ENCODE peak calls at places on chromosomes 12 and 14, in five cellular contexts. U is choroid plexus epithelial cell, G is foreskin fibroblast, D is heart right ventricle, E is astrocyte of the spinal cord. Y is an unnamed sample.

GRCh38 chr12:117583677-117584076 is 222.3 kb upstream of the NOS1 start:
- DNase-seq in U (no peak), G (no peak), E (no peak), D (no peak), Y (no peak)

GRCh38 chr12:49652921-49653520 is 29.7 kb downstream of the PRPF40B start:
- DNase-seq in D (no peak), U (no peak), G (no peak), E (no peak), Y (peak; percentile 55)

GRCh38 chr14:65103150-65103760 is 938 bp upstream of the MAX start:
- DNase-seq in D (no peak), E (no peak), G (peak; percentile 9), U (peak; percentile 35), Y (no peak)

GRCh38 chr14:74915826-74916225 is 7.2 kb downstream of the RPS6KL1 start:
- DNase-seq in G (no peak), U (no peak), E (no peak), D (no peak), Y (no peak)

GRCh38 chr12:48300774-48301173 is 49.9 kb downstream of the ZNF641 start:
- DNase-seq in G (no peak), U (no peak), D (no peak), E (no peak), Y (no peak)

GRCh38 chr12:55729592-55730446 is 1.0 kb upstream of the CD63 start:
- DNase-seq in E (peak; percentile 73), D (peak; percentile 88), G (peak; percentile 94), U (peak; percentile 71), Y (peak; percentile 95)

GRCh38 chr12:90390947-90391346 is 564.0 kb downstream of the CCER1 start:
- DNase-seq in E (no peak), G (no peak), D (no peak), U (no peak), Y (peak; percentile 28)

GRCh38 chr14:32205984-32206383 is 2.9 kb upstream of the RNU6-8 start:
- DNase-seq in U (no peak), D (no peak), G (no peak), E (no peak), Y (peak; percentile 36)

GRCh38 chr12:6821271-6821673 is 349 bp upstream of the GPR162 start:
- DNase-seq in G (peak; percentile 65), E (peak; percentile 67), D (peak; percentile 70), U (peak; percentile 83), Y (peak; percentile 29)

GRCh38 chr14:21317433-21317832 is 37.5 kb downstream of the RPGRIP1 start:
- DNase-seq in G (no peak), D (no peak), U (peak; percentile 7), E (no peak), Y (no peak)

GRCh38 chr14:103427485-103428443 is 42.5 kb downstream of the MARK3 start:
- DNase-seq in E (peak; percentile 86), G (peak; percentile 38), D (no peak), U (peak; percentile 95), Y (peak; percentile 41)

GRCh38 chr14:75631453-75631831 is 29.2 kb downstream of the ERG28 start:
- DNase-seq in U (no peak), D (no peak), E (no peak), G (no peak), Y (no peak)

GRCh38 chr12:4215862-4216541 is 57.6 kb upstream of the CCND2 start:
- DNase-seq in E (no peak), U (no peak), D (no peak), G (no peak), Y (peak; percentile 83)

GRCh38 chr14:69427596-69427995 is 29.1 kb downstream of the SLC39A9 start:
- DNase-seq in E (no peak), D (no peak), G (no peak), U (no peak), Y (peak; percentile 64)

GRCh38 chr14:69428289-69428998 is 30.0 kb downstream of the SLC39A9 start:
- DNase-seq in E (no peak), G (no peak), D (no peak), U (no peak), Y (no peak)

GRCh38 chr14:69424139-69424923 is 25.8 kb downstream of the SLC39A9 start:
- DNase-seq in E (peak; percentile 23), D (no peak), U (peak; percentile 45), G (no peak), Y (peak; percentile 9)

DNA sequence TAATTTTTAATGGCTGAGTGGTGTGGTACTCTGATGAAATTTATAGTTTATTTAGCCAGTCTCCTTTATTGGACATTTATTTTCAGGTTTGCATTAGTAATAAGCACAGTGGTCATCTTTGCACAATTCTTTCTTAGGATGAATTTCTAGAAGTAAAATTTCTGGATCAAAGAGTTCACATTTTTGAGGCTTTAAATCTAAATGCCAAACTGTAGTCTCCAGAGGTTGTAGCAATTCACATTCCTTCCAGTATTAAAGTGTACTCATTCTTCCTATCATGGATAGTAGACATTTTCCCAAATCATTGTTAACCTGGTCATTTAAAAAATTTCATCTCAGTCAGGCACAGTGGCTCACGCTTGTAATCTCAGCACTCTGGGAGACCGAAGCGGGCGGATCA is 24.8 kb downstream of the SLC39A9 start:
- DNase-seq in U (peak; percentile 69), E (no peak), D (no peak), G (no peak), Y (no peak)
- TF ChIP-seq CTCF in U (peak; percentile 35), E (no peak), D (no peak), G (no peak), Y (no peak)

GRCh38 chr12:120370343-120371243 is 1.6 kb upstream of the MSI1 start:
- DNase-seq in D (no peak), E (no peak), G (no peak), U (no peak), Y (no peak)
- H3K4me3 ChIP-seq in D (no peak overlapping the region), E (no peak overlapping the region), G (no peak overlapping the region), U (no peak overlapping the region), Y (no peak overlapping the region)

GRCh38 chr12:71945121-71945520 is 6.5 kb downstream of the TPH2 start:
- DNase-seq in G (no peak), U (no peak), D (no peak), E (no peak), Y (no peak)
- TF ChIP-seq CTCF in G (no peak), U (no peak), D (no peak), E (no peak), Y (no peak)

GRCh38 chr14:101969480-101969879 is 5.1 kb downstream of the DYNC1H1 start:
- DNase-seq in G (no peak), U (no peak), D (no peak), E (no peak), Y (no peak)
- H3K4me3 ChIP-seq in G (no peak overlapping the region), U (peak overlapping the region; percentile 8), D (no peak overlapping the region), E (no peak overlapping the region), Y (no peak overlapping the region)

DNA sequence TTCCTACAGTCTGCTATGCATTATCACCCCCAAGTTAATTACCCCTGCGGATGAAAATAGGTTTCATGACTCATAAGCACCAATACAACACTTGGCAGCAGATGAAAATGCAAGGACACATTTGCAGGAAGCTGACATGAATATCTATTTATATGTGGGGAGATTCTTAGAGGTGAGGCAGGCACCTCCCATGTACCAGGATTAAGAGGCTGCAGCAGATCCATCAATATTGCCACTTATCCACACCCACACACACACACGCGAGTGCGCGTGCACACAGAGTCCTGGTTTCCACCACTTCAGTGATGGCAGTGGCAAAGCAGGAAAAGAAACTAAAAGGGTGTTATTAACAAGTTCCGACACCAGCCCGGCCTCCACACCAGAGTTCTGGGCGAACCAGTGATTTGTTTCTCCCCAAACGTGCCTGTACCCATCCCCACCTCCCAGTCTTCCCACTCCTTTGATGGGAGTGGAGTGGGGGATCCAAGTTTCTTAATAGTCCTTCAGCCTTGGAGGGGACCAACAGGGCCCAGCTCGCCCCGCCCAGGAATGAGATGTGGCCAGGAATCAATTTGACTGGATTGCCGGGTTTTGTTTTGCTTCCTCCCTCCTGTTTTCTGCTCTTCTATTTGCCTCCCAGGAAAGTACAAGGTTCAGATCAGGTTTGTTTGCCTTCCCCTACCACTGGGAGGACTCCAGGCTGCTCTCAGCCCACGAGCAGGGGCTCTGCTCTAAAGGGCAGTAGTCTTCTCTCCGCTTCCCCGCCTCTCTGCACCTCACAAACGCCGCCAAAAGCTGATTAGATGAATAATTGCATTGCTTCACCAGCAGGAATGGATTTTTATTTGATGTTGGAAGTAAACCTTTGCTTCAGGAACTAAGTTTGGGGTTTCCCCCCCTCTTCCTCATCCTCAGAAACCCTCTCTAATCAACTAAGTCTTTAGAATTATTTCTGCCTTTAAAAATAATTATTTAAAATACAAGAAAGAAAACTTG is 5.2 kb downstream of the IRF2BPL start:
- DNase-seq in G (no peak), E (peak; percentile 50), D (no peak), U (peak; percentile 63), Y (peak; percentile 65)
- TF ChIP-seq CTCF in G (peak; percentile 24), E (peak; percentile 34), D (no peak), U (peak; percentile 60), Y (peak; percentile 34)

DNA sequence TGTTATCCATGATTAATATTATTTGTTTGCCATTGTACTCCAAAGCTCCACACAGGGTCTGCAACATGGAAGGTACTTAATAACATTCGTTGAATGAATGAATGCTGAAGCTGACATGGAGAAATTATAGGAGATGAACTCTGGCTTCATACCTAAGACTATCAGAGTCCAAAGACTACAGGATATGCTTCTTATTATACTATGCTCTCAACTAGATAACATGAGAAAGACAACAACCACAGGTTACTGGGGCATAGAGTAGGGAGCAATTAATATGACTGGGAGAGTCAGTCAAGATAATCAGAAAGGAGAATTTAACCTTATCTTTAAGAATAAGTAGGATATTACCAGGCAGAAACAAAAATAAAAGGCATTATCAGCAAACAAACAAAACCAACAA is 236.3 kb upstream of the SOX5 start:
- DNase-seq in U (no peak), D (no peak), E (no peak), G (no peak), Y (no peak)
- H3K4me3 ChIP-seq in U (no peak overlapping the region), D (no peak overlapping the region), E (no peak overlapping the region), G (no peak overlapping the region), Y (no peak overlapping the region)

DNA sequence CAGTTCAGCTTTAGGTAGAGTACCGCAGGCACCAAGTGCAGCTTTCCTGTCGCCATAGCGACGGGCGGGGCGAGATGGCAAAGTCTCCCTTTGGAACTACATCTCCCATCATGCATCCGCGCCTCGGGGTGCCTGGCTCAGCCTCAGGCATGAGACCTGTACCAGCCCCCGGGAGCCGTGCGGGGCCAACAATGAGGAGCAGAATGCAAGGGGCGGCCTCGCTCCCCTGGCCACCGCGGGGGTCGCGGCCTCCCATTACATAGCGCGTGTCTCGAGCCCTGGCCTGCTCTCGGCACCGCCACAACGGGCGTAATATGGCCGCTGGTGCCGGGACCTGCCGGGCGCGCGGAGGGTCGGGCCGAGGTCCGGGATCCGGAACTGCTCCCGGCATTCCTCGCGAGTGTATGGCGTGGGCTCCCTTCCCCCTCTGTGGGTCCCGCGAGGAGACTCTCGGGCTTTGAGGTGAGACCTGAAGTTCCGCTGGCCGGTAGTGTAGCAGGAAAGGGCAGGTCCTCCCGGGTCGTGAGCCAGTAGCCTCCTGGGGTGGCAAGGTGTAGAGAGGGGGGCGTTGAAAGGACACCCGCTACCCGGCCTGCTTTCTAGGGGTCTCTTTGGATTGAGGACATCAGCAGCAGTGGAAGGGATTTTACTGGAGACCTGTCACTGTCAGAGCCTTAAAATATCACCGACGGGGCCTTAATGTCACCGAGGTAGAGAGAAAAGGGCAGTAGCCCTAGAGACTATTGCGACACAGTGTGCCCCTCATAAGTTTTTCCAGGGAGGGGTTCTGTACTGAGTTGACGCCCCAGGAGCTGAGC is at the start of gene THTPA:
- DNase-seq in U (peak; percentile 90), D (peak; percentile 92), E (peak; percentile 91), G (peak; percentile 87), Y (peak; percentile 87)
- TF ChIP-seq CTCF in U (no peak), D (no peak), E (no peak), G (no peak), Y (no peak)

Y was measured in epithelial cell of esophagus.